ENCODE peak calls at places on chromosomes 5 and 9, in five cellular contexts. V is stimulated activated CD8-positive, alpha-beta memory T cell treated with anti-CD3 and anti-CD28 coated beads, Interleukin-2, amount 100 ng/mL, for 48 hours; C is IMR-90; I is T-helper 2 cell; Z is effector memory CD8-positive, alpha-beta T cell. S is an unnamed sample.

GRCh38 chr9:13919386-13919785 is 394.6 kb downstream of the NFIB start:
- DNase-seq in C (no peak), V (no peak), I (no peak), Z (no peak), S (no peak)

GRCh38 chr9:34125681-34126206 is 754 bp downstream of the DCAF12 start:
- DNase-seq in I (no peak), C (peak), V (no peak), Z (no peak), S (peak)

GRCh38 chr5:176629853-176630680 is at the start of the genes EIF4E1B and SNCB:
- DNase-seq in V (peak), I (peak), Z (no peak), C (no peak), S (peak)

GRCh38 chr5:79702606-79703380 is 13.2 kb downstream of the CMYA5 start:
- DNase-seq in Z (no peak), I (peak), V (peak), C (no peak), S (peak)

GRCh38 chr5:2981035-2981434 is 229.6 kb upstream of the IRX2 start:
- DNase-seq in C (no peak), Z (no peak), V (no peak), I (no peak), S (no peak)

GRCh38 chr9:128115187-128116103 is 12.1 kb downstream of the PTGES2 start:
- DNase-seq in Z (no peak), C (no peak), I (peak), V (no peak), S (no peak)

GRCh38 chr5:133445744-133446143 is 166.6 kb downstream of the FSTL4 start:
- DNase-seq in V (no peak), Z (no peak), I (no peak), C (no peak), S (no peak)

GRCh38 chr9:98550206-98550820 is 158.4 kb downstream of the GABBR2 start:
- DNase-seq in I (no peak), V (no peak), C (peak), Z (no peak), S (no peak)

GRCh38 chr9:132295181-132295580 is 59.6 kb downstream of the SETX start:
- DNase-seq in C (peak), I (no peak), Z (no peak), V (no peak), S (no peak)

GRCh38 chr9:137191691-137192447 is 3.4 kb downstream of the SSNA1 start:
- DNase-seq in V (no peak), Z (no peak), C (no peak), I (no peak), S (no peak)

GRCh38 chr5:109413463-109413862 is 3.7 kb upstream of the PJA2 start:
- DNase-seq in C (peak), Z (no peak), I (no peak), V (no peak), S (peak)

GRCh38 chr5:178330791-178331404 is 98.3 kb upstream of the PHYKPL start:
- DNase-seq in I (peak), C (no peak), V (no peak), Z (no peak), S (peak)

GRCh38 chr9:85224301-85224700 is 517.5 kb downstream of the AGTPBP1 start:
- DNase-seq in I (no peak), Z (no peak), V (no peak), C (no peak), S (no peak)

GRCh38 chr9:133304158-133304470 is 29.1 kb upstream of the ABO start:
- DNase-seq in C (no peak), V (no peak), Z (no peak), I (no peak), S (no peak)

GRCh38 chr9:114156311-114156657 is 947 bp downstream of the COL27A1 start:
- DNase-seq in V (no peak), I (peak), C (no peak), Z (no peak), S (no peak)

GRCh38 chr9:121589961-121590360 is 61.5 kb upstream of the DAB2IP start:
- DNase-seq in Z (no peak), I (no peak), C (no peak), V (no peak), S (no peak)

GRCh38 chr5:115319007-115319406 is 22.6 kb upstream of the CCDC112 start:
- DNase-seq in C (no peak), I (no peak), Z (no peak), V (no peak), S (no peak)

GRCh38 chr9:18189876-18190670 is 283.9 kb upstream of the ADAMTSL1 start:
- DNase-seq in V (no peak), C (peak), Z (no peak), I (no peak), S (no peak)

GRCh38 chr5:66454186-66455078 is 141.8 kb upstream of the MAST4 start:
- DNase-seq in V (no peak), C (no peak), I (no peak), Z (no peak), S (peak)

GRCh38 chr9:18489861-18490260 is 15.9 kb downstream of the ADAMTSL1 start:
- DNase-seq in Z (no peak), I (no peak), C (peak), V (no peak), S (no peak)

GRCh38 chr5:167699434-167699833 is 592.0 kb upstream of the WWC1 start:
- DNase-seq in V (no peak), I (no peak), Z (no peak), C (peak), S (peak)

S was measured in mesendoderm.